ENCODE peak calls at places on chromosomes 6 and 20, in ten cellular contexts. B, A, G, M, R, I, O, Q, Y and X are unnamed samples. For H3K27me3, the result is how much of the 10 kb centered on the place peaks cover.

GRCh38 chr20:10469599-10469998 is 34.5 kb downstream of the SLX4IP start:
- DNase-seq in B (no peak), A (no peak), G (peak), M (peak), R (peak), I (peak), O (peak), Q (no peak), Y (peak), X (peak)

GRCh38 chr6:43361269-43361668 is 8.2 kb downstream of the ZNF318 start:
- DNase-seq in B (no peak), A (no peak), G (no peak), M (no peak), R (no peak), I (no peak), O (no peak), Q (no peak), Y (no peak), X (no peak)

GRCh38 chr6:98835149-98836024 is 1.0 kb downstream of the POU3F2 start:
- DNase-seq in B (no peak), A (no peak), G (peak), M (no peak), R (no peak), I (no peak), O (peak), Q (no peak), Y (no peak), X (no peak)

GRCh38 chr6:151962246-151962846 is 154.9 kb downstream of the ESR1 start:
- DNase-seq in B (no peak), A (no peak), G (no peak), M (no peak), R (no peak), I (no peak), O (no peak), Q (no peak), Y (peak), X (no peak)

GRCh38 chr6:153625089-153625488 is 414.0 kb upstream of the OPRM1 start:
- DNase-seq in B (no peak), A (no peak), G (no peak), M (no peak), R (no peak), I (no peak), O (no peak), Q (no peak), Y (no peak), X (no peak)

GRCh38 chr6:16243055-16243454 is 4.7 kb downstream of the GMPR start:
- DNase-seq in B (no peak), A (no peak), G (peak), M (peak), R (no peak), I (no peak), O (no peak), Q (peak), Y (no peak), X (no peak)

GRCh38 chr6:118507636-118508035 is 40.5 kb upstream of the PLN start:
- DNase-seq in B (no peak), A (no peak), G (no peak), M (no peak), R (no peak), I (no peak), O (no peak), Q (no peak), Y (no peak), X (no peak)

GRCh38 chr6:111759836-111760785 is 113.1 kb downstream of the FYN start:
- DNase-seq in B (no peak), A (no peak), G (no peak), M (peak), R (no peak), I (no peak), O (no peak), Q (no peak), Y (peak), X (no peak)

GRCh38 chr6:25017932-25018581 is 82.3 kb upstream of the RIPOR2 start:
- DNase-seq in B (no peak), A (no peak), G (peak), M (peak), R (peak), I (peak), O (no peak), Q (peak), Y (peak), X (peak)

GRCh38 chr6:105985816-105986632 is 100.1 kb upstream of the PRDM1 start:
- DNase-seq in B (no peak), A (no peak), G (peak), M (no peak), R (no peak), I (no peak), O (no peak), Q (no peak), Y (no peak), X (no peak)

GRCh38 chr20:37897008-37897548 is 5.8 kb upstream of the VSTM2L start:
- DNase-seq in B (no peak), A (no peak), G (no peak), M (no peak), R (no peak), I (no peak), O (no peak), Q (no peak), Y (no peak), X (no peak)

GRCh38 chr6:16103708-16104107 is 25.2 kb upstream of the MYLIP start:
- DNase-seq in B (no peak), A (no peak), G (no peak), M (no peak), R (no peak), I (no peak), O (no peak), Q (no peak), Y (no peak), X (no peak)

GRCh38 chr6:64683682-64684081 is 1023.3 kb downstream of the EYS start:
- DNase-seq in B (no peak), A (no peak), G (no peak), M (peak), R (no peak), I (no peak), O (no peak), Q (peak), Y (no peak), X (no peak)

GRCh38 chr6:71198908-71199307 is 89.7 kb upstream of the OGFRL1 start:
- DNase-seq in B (no peak), A (no peak), G (no peak), M (no peak), R (no peak), I (no peak), O (no peak), Q (no peak), Y (no peak), X (no peak)

GRCh38 chr6:48775157-48775556 is 664.2 kb upstream of the PTCHD4 start:
- DNase-seq in B (no peak), A (no peak), G (peak), M (peak), R (no peak), I (no peak), O (no peak), Q (no peak), Y (no peak), X (no peak)

GRCh38 chr6:148451690-148452089 is 109.1 kb downstream of the SASH1 start:
- DNase-seq in B (no peak), A (no peak), G (peak), M (no peak), R (no peak), I (no peak), O (no peak), Q (no peak), Y (peak), X (no peak)
- H3K4me3 ChIP-seq in B (no peak), A (no peak), G (no peak), M (no peak), R (no peak), I (no peak), O (no peak), Q (no peak), Y (no peak), X (no peak)

GRCh38 chr20:48822178-48822577 is 5.6 kb downstream of the PREX1 start:
- DNase-seq in B (no peak), A (no peak), G (no peak), M (no peak), R (no peak), I (no peak), O (no peak), Q (no peak), Y (no peak), X (no peak)
- H3K27me3 ChIP-seq in B (under half), A (under half), G (under half), M (under half), R (under half), I (under half), O (under half), Q (under half), Y (under half), X (under half)

GRCh38 chr6:56247654-56248122 is 308 bp upstream of the COL21A1 start:
- DNase-seq in B (no peak), A (no peak), G (no peak), M (no peak), R (no peak), I (no peak), O (no peak), Q (no peak), Y (no peak), X (no peak)
- H3K4me3 ChIP-seq in B (peak), A (peak), G (peak), M (peak), R (no peak), I (no peak), O (peak), Q (peak), Y (no peak), X (peak)

GRCh38 chr6:130742282-130742681 is 84.9 kb upstream of the SMLR1 start:
- DNase-seq in B (no peak), A (no peak), G (peak), M (peak), R (no peak), I (no peak), O (no peak), Q (no peak), Y (no peak), X (no peak)

GRCh38 chr6:130744601-130745382 is 82.4 kb upstream of the SMLR1 start:
- DNase-seq in B (no peak), A (no peak), G (no peak), M (no peak), R (no peak), I (no peak), O (no peak), Q (no peak), Y (no peak), X (no peak)

GRCh38 chr6:130740308-130740707 is 86.9 kb upstream of the SMLR1 start:
- DNase-seq in B (no peak), A (no peak), G (no peak), M (no peak), R (no peak), I (no peak), O (no peak), Q (no peak), Y (no peak), X (no peak)

GRCh38 chr6:130743175-130743574 is 84.0 kb upstream of the SMLR1 start:
- DNase-seq in B (no peak), A (no peak), G (no peak), M (no peak), R (no peak), I (no peak), O (no peak), Q (no peak), Y (no peak), X (no peak)
- H3K27me3 ChIP-seq in B (under half), A (under half), G (under half), M (under half), R (under half), I (under half), O (under half), Q (under half), Y (under half), X (under half)

GRCh38 chr6:142796024-142796423 is 149.0 kb downstream of the HIVEP2 start:
- DNase-seq in B (no peak), A (no peak), G (no peak), M (no peak), R (no peak), I (no peak), O (no peak), Q (no peak), Y (no peak), X (no peak)
- H3K4me3 ChIP-seq in B (no peak), A (no peak), G (no peak), M (no peak), R (no peak), I (no peak), O (no peak), Q (no peak), Y (no peak), X (no peak)